ENCODE peak calls at places on chromosome 3, in ten cellular contexts. W is lower lobe of right lung, P is upper lobe of right lung, Z is astrocyte of the spinal cord, I is SK-N-SH, C is cardiac muscle cell, Q is progenitor cell of endocrine pancreas, A is IMR-90, G is GM12865, E is brain microvascular endothelial cell. H is an unnamed sample.

GRCh38 chr3:7029562-7029961 is 168.6 kb downstream of the GRM7 start:
- DNase-seq in W (no peak), P (no peak), Z (no peak), I (no peak), C (no peak), Q (no peak), A (no peak), G (no peak), E (no peak), H (no peak)

GRCh38 chr3:143757691-143758090 is 90.6 kb downstream of the SLC9A9 start:
- DNase-seq in W (no peak), P (no peak), Z (no peak), I (no peak), C (no peak), Q (no peak), A (no peak), G (no peak), E (no peak), H (no peak)

GRCh38 chr3:48708481-48708889 is 8.5 kb downstream of the IP6K2 start:
- DNase-seq in W (no peak), P (no peak), Z (no peak), I (no peak), C (peak), Q (no peak), A (peak), G (no peak), E (peak), H (no peak)

GRCh38 chr3:5144316-5144994 is 22.4 kb downstream of the ARL8B start:
- DNase-seq in W (no peak), P (no peak), Z (no peak), I (no peak), C (no peak), Q (no peak), A (no peak), G (no peak), E (no peak), H (no peak)

GRCh38 chr3:124976378-124976777 is 41.8 kb upstream of the MUC13 start:
- DNase-seq in W (no peak), P (no peak), Z (no peak), I (no peak), C (no peak), Q (no peak), A (no peak), G (no peak), E (no peak), H (no peak)

GRCh38 chr3:69110941-69111546 is 11.4 kb downstream of the LMOD3 start:
- DNase-seq in W (no peak), P (no peak), Z (no peak), I (no peak), C (no peak), Q (no peak), A (no peak), G (no peak), E (no peak), H (no peak)

GRCh38 chr3:182711853-182712252 is 81.5 kb upstream of the ATP11B start:
- DNase-seq in W (no peak), P (no peak), Z (no peak), I (no peak), C (no peak), Q (no peak), A (no peak), G (no peak), E (no peak), H (no peak)

GRCh38 chr3:29977360-29977759 is 629.0 kb upstream of the TGFBR2 start:
- DNase-seq in W (no peak), P (no peak), Z (peak), I (no peak), C (peak), Q (no peak), A (no peak), G (no peak), E (no peak), H (no peak)

GRCh38 chr3:195241592-195242355 is 29.2 kb downstream of the XXYLT1 start:
- DNase-seq in W (peak), P (no peak), Z (no peak), I (no peak), C (no peak), Q (no peak), A (peak), G (no peak), E (no peak), H (no peak)

GRCh38 chr3:140916603-140917002 is 25.0 kb upstream of the SLC25A36 start:
- DNase-seq in W (no peak), P (no peak), Z (no peak), I (no peak), C (no peak), Q (no peak), A (no peak), G (no peak), E (no peak), H (no peak)

GRCh38 chr3:42505203-42505848 is 2.9 kb downstream of the VIPR1 start:
- DNase-seq in W (no peak), P (peak), Z (no peak), I (no peak), C (no peak), Q (no peak), A (no peak), G (no peak), E (no peak), H (no peak)

GRCh38 chr3:39148116-39149058 is 5.0 kb downstream of the CSRNP1 start:
- DNase-seq in W (no peak), P (no peak), Z (peak), I (no peak), C (peak), Q (no peak), A (peak), G (peak), E (peak), H (no peak)

GRCh38 chr3:147604136-147604535 is 195.0 kb downstream of the ZIC1 start:
- DNase-seq in W (no peak), P (no peak), Z (no peak), I (no peak), C (no peak), Q (no peak), A (no peak), G (no peak), E (no peak), H (no peak)

GRCh38 chr3:117871934-117872333 is 1162.4 kb downstream of the TUSC7 start:
- DNase-seq in W (no peak), P (no peak), Z (no peak), I (no peak), C (no peak), Q (no peak), A (peak), G (no peak), E (no peak), H (no peak)

GRCh38 chr3:64209866-64210609 is 15.2 kb downstream of the PRICKLE2 start:
- DNase-seq in W (peak), P (peak), Z (peak), I (peak), C (peak), Q (no peak), A (no peak), G (no peak), E (no peak), H (no peak)

GRCh38 chr3:157231071-157231470 is 71.1 kb upstream of the CCNL1 start:
- DNase-seq in W (no peak), P (no peak), Z (peak), I (no peak), C (peak), Q (no peak), A (peak), G (no peak), E (peak), H (peak)

GRCh38 chr3:40294434-40294833 is 15.1 kb upstream of the EIF1B start:
- DNase-seq in W (no peak), P (no peak), Z (no peak), I (peak), C (no peak), Q (no peak), A (no peak), G (no peak), E (no peak), H (no peak)

GRCh38 chr3:163785693-163786092 is 1292.6 kb downstream of the SI start:
- DNase-seq in W (no peak), P (no peak), Z (no peak), I (peak), C (no peak), Q (no peak), A (no peak), G (no peak), E (peak), H (no peak)

GRCh38 chr3:159322322-159322939 is 520.6 kb downstream of the MFSD1 start:
- DNase-seq in W (peak), P (peak), Z (no peak), I (peak), C (peak), Q (no peak), A (peak), G (peak), E (peak), H (no peak)

GRCh38 chr3:153070153-153070868 is 91.7 kb upstream of the RAP2B start:
- DNase-seq in W (no peak), P (no peak), Z (peak), I (no peak), C (peak), Q (no peak), A (peak), G (no peak), E (peak), H (no peak)

GRCh38 chr3:185658943-185659342 is 72.8 kb downstream of the SENP2 start:
- DNase-seq in W (no peak), P (no peak), Z (no peak), I (no peak), C (peak), Q (no peak), A (no peak), G (no peak), E (no peak), H (no peak)

GRCh38 chr3:137792633-137793271 is 28.6 kb downstream of the SOX14 start:
- DNase-seq in W (peak), P (no peak), Z (no peak), I (peak), C (peak), Q (no peak), A (peak), G (peak), E (peak), H (no peak)

GRCh38 chr3:46734773-46735172 is 17.1 kb upstream of the PRSS50 start:
- DNase-seq in W (no peak), P (no peak), Z (no peak), I (no peak), C (no peak), Q (no peak), A (no peak), G (no peak), E (no peak), H (no peak)

GRCh38 chr3:46667061-46667621 is 26.3 kb downstream of the ALS2CL start:
- DNase-seq in W (peak), P (peak), Z (no peak), I (peak), C (no peak), Q (no peak), A (no peak), G (no peak), E (no peak), H (no peak)

GRCh38 chr3:125240496-125240895 is 27.9 kb upstream of the SLC12A8 start:
- DNase-seq in W (peak), P (peak), Z (no peak), I (no peak), C (peak), Q (no peak), A (peak), G (no peak), E (peak), H (no peak)

GRCh38 chr3:17372811-17373210 is 369.6 kb downstream of the TBC1D5 start:
- DNase-seq in W (no peak), P (no peak), Z (no peak), I (no peak), C (peak), Q (no peak), A (peak), G (no peak), E (no peak), H (no peak)

GRCh38 chr3:4290272-4290893 is 12.8 kb upstream of the SETMAR start:
- DNase-seq in W (no peak), P (no peak), Z (peak), I (peak), C (peak), Q (peak), A (peak), G (peak), E (peak), H (no peak)

GRCh38 chr3:50168791-50169190 is 13.7 kb downstream of the SEMA3F start:
- DNase-seq in W (no peak), P (no peak), Z (no peak), I (no peak), C (no peak), Q (no peak), A (no peak), G (no peak), E (no peak), H (no peak)

GRCh38 chr3:31364711-31365110 is 168.0 kb upstream of the STT3B start:
- DNase-seq in W (no peak), P (no peak), Z (peak), I (no peak), C (peak), Q (no peak), A (peak), G (no peak), E (peak), H (no peak)

GRCh38 chr3:78741066-78741645 is 1026.6 kb downstream of the ROBO1 start:
- DNase-seq in W (no peak), P (no peak), Z (no peak), I (no peak), C (no peak), Q (no peak), A (no peak), G (no peak), E (no peak), H (no peak)

GRCh38 chr3:184532940-184533732 is 28.4 kb upstream of the EPHB3 start:
- DNase-seq in W (no peak), P (no peak), Z (no peak), I (no peak), C (no peak), Q (no peak), A (no peak), G (no peak), E (no peak), H (no peak)

GRCh38 chr3:111594205-111594604 is 941 bp downstream of the ZBED2 start:
- DNase-seq in W (no peak), P (no peak), Z (peak), I (no peak), C (peak), Q (no peak), A (peak), G (peak), E (peak), H (peak)

GRCh38 chr3:94525039-94525438 is 462.2 kb downstream of the NSUN3 start:
- DNase-seq in W (no peak), P (no peak), Z (no peak), I (no peak), C (peak), Q (no peak), A (peak), G (peak), E (peak), H (no peak)

GRCh38 chr3:25783661-25784512 is 644 bp upstream of the NGLY1 start:
- DNase-seq in W (peak), P (no peak), Z (peak), I (no peak), C (peak), Q (no peak), A (peak), G (peak), E (peak), H (no peak)

GRCh38 chr3:45440562-45440961 is 52.2 kb downstream of the LARS2 start:
- DNase-seq in W (no peak), P (no peak), Z (no peak), I (no peak), C (no peak), Q (no peak), A (no peak), G (no peak), E (no peak), H (no peak)

GRCh38 chr3:45434996-45435395 is 46.6 kb downstream of the LARS2 start:
- DNase-seq in W (no peak), P (no peak), Z (no peak), I (no peak), C (no peak), Q (no peak), A (no peak), G (no peak), E (no peak), H (no peak)

GRCh38 chr3:45435961-45436360 is 47.6 kb downstream of the LARS2 start:
- DNase-seq in W (no peak), P (no peak), Z (no peak), I (no peak), C (no peak), Q (no peak), A (no peak), G (no peak), E (no peak), H (no peak)

GRCh38 chr3:45441570-45442313 is 53.4 kb downstream of the LARS2 start:
- DNase-seq in W (no peak), P (no peak), Z (peak), I (no peak), C (no peak), Q (no peak), A (no peak), G (no peak), E (no peak), H (no peak)

DNA sequence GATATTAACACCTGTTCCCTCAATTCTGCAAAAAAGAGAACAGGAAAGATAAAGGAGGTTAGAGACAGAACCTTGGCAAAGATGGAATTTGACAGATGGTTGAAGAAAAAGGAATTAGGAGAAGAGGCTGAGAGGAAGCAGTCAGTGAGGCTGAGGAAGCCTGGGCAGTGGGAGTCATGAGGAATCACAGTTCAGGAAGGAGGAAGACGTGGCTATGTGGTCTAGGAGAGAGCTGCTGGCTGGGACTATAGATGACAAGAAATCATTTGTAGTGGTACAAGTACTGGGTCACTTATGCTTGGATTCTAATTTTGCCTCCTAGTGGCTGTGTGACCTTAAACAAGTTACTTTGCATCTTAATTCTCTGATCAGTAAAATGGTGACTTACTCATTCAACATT is 49.0 kb downstream of the LARS2 start:
- DNase-seq in W (no peak), P (no peak), Z (no peak), I (no peak), C (no peak), Q (no peak), A (peak), G (no peak), E (no peak), H (no peak)
- TF ChIP-seq CTCF in W (no peak), P (no peak), Z (no peak), I (no peak), C (no peak), Q (no peak), A (no peak), G (no peak), E (no peak), H (no peak)

GRCh38 chr3:139353920-139354556 is 10.2 kb downstream of the MRPS22 start:
- DNase-seq in W (no peak), P (no peak), Z (peak), I (peak), C (peak), Q (no peak), A (peak), G (peak), E (peak), H (peak)
- TF ChIP-seq CTCF in W (peak), P (peak), Z (peak), I (peak), C (peak), Q (peak), A (peak), G (peak), E (peak), H (peak)

DNA sequence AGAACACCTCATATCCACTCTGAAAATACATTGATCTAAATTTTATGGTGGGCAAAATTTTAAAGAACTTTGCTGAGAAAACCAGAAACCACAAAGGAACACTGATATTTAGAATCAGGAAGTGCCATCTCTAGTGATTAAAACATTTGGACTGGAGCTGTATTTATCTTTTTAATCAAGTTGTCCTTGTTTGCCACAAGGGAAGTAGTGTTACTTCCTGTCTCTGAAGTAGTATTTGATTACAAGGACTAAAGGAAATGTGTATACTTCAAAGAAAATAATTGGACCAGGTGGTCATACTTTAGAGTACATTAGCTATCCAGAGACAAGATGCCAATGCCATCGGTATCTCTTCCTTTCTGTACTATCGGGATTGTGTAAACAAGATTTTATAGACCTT is 132.1 kb downstream of the B3GALNT1 start:
- DNase-seq in W (no peak), P (no peak), Z (no peak), I (no peak), C (no peak), Q (no peak), A (no peak), G (no peak), E (no peak), H (no peak)
- TF ChIP-seq CTCF in W (no peak), P (no peak), Z (no peak), I (no peak), C (no peak), Q (no peak), A (no peak), G (no peak), E (no peak), H (no peak)

GRCh38 chr3:106862067-106862466 is 515.2 kb upstream of the CCDC54 start:
- DNase-seq in W (no peak), P (no peak), Z (peak), I (no peak), C (peak), Q (no peak), A (peak), G (no peak), E (peak), H (peak)
- TF ChIP-seq CTCF in W (no peak), P (peak), Z (peak), I (peak), C (peak), Q (no peak), A (peak), G (no peak), E (peak), H (peak)

GRCh38 chr3:13834258-13835035 is 45.4 kb downstream of the WNT7A start:
- DNase-seq in W (no peak), P (no peak), Z (no peak), I (no peak), C (no peak), Q (no peak), A (no peak), G (no peak), E (no peak), H (no peak)
- TF ChIP-seq CTCF in W (no peak), P (no peak), Z (no peak), I (no peak), C (no peak), Q (no peak), A (no peak), G (no peak), E (no peak), H (no peak)

GRCh38 chr3:129120254-129121004 is 1.2 kb downstream of the RAB43 start:
- DNase-seq in W (peak), P (peak), Z (peak), I (peak), C (peak), Q (peak), A (peak), G (peak), E (peak), H (peak)
- TF ChIP-seq CTCF in W (peak), P (peak), Z (peak), I (peak), C (peak), Q (peak), A (peak), G (no peak), E (peak), H (peak)

GRCh38 chr3:150603090-150603887 is at the start of gene SELENOT:
- DNase-seq in W (peak), P (peak), Z (peak), I (peak), C (peak), Q (peak), A (peak), G (peak), E (peak), H (peak)
- TF ChIP-seq CTCF in W (peak), P (peak), Z (peak), I (peak), C (peak), Q (peak), A (peak), G (peak), E (peak), H (peak)